ENCODE peak calls at places on chromosomes 16 and 17, in four cellular contexts. One of them, this sample, is unnamed.
A peak's percentile ranks its signal among the peaks of the same experiment; 100 is the strongest.

GRCh38 chr17:56903560-56903959 is 10.3 kb downstream of the TRIM25 start:
- DNase-seq in endothelial cell of umbilical vein: no peak
- DNase-seq in GM12865: no peak
- DNase-seq in fibroblast of the aortic adventitia: no peak
- DNase-seq in this sample: no peak

GRCh38 chr16:1520461-1520860 is 13.0 kb upstream of the TMEM204 start:
- DNase-seq in endothelial cell of umbilical vein: no peak
- DNase-seq in GM12865: no peak
- DNase-seq in fibroblast of the aortic adventitia: no peak
- DNase-seq in this sample: no peak

GRCh38 chr16:28289106-28289505 is 3.2 kb upstream of the SBK1 start:
- DNase-seq in endothelial cell of umbilical vein: no peak
- DNase-seq in GM12865: no peak
- DNase-seq in fibroblast of the aortic adventitia: no peak
- DNase-seq in this sample: no peak

GRCh38 chr16:2486645-2487516 is 12.0 kb downstream of the TBC1D24 start:
- DNase-seq in endothelial cell of umbilical vein: no peak
- DNase-seq in GM12865: peak; percentile 79
- DNase-seq in fibroblast of the aortic adventitia: no peak
- DNase-seq in this sample: peak; percentile 90

GRCh38 chr16:81711609-81712329 is 67.3 kb upstream of the PLCG2 start:
- DNase-seq in endothelial cell of umbilical vein: peak; percentile 91
- DNase-seq in GM12865: no peak
- DNase-seq in fibroblast of the aortic adventitia: peak; percentile 85
- DNase-seq in this sample: no peak

GRCh38 chr17:21165922-21166598 is 39.3 kb downstream of the DHRS7B start:
- DNase-seq in endothelial cell of umbilical vein: no peak
- DNase-seq in GM12865: no peak
- DNase-seq in fibroblast of the aortic adventitia: peak; percentile 17
- DNase-seq in this sample: no peak

GRCh38 chr16:17526956-17527355 is 56.2 kb upstream of the XYLT1 start:
- DNase-seq in endothelial cell of umbilical vein: no peak
- DNase-seq in GM12865: peak; percentile 40
- DNase-seq in fibroblast of the aortic adventitia: no peak
- DNase-seq in this sample: peak; percentile 34

GRCh38 chr17:75614556-75615270 is 18.5 kb upstream of the SMIM5 start:
- DNase-seq in endothelial cell of umbilical vein: no peak
- DNase-seq in GM12865: no peak
- DNase-seq in fibroblast of the aortic adventitia: no peak
- DNase-seq in this sample: no peak

GRCh38 chr16:27430923-27431484 is 29.0 kb downstream of the IL21R start:
- DNase-seq in endothelial cell of umbilical vein: peak; percentile 17
- DNase-seq in GM12865: peak; percentile 86
- DNase-seq in fibroblast of the aortic adventitia: no peak
- DNase-seq in this sample: peak; percentile 52

GRCh38 chr17:1490643-1491405 is 1.7 kb downstream of the MYO1C start:
- DNase-seq in endothelial cell of umbilical vein: peak; percentile 59
- DNase-seq in GM12865: peak; percentile 72
- DNase-seq in fibroblast of the aortic adventitia: peak; percentile 26
- DNase-seq in this sample: peak; percentile 95

GRCh38 chr16:89319883-89320716 is 102.6 kb downstream of the ZNF778 start:
- DNase-seq in endothelial cell of umbilical vein: peak; percentile 84
- DNase-seq in GM12865: peak; percentile 46
- DNase-seq in fibroblast of the aortic adventitia: peak; percentile 87
- DNase-seq in this sample: peak; percentile 73

GRCh38 chr16:17744903-17745581 is 274.3 kb upstream of the XYLT1 start:
- DNase-seq in endothelial cell of umbilical vein: no peak
- DNase-seq in GM12865: no peak
- DNase-seq in fibroblast of the aortic adventitia: no peak
- DNase-seq in this sample: no peak

GRCh38 chr17:21129023-21129681 is 2.4 kb downstream of the DHRS7B start:
- DNase-seq in endothelial cell of umbilical vein: peak; percentile 64
- DNase-seq in GM12865: no peak
- DNase-seq in fibroblast of the aortic adventitia: peak; percentile 81
- DNase-seq in this sample: no peak

GRCh38 chr17:46984892-46985291 is 5.8 kb upstream of the RPRML start:
- DNase-seq in endothelial cell of umbilical vein: peak; percentile 80
- DNase-seq in GM12865: no peak
- DNase-seq in fibroblast of the aortic adventitia: no peak
- DNase-seq in this sample: no peak

GRCh38 chr16:84175351-84176081 is 11.3 kb downstream of the TAF1C start:
- DNase-seq in endothelial cell of umbilical vein: peak; percentile 52
- DNase-seq in GM12865: peak; percentile 69
- DNase-seq in fibroblast of the aortic adventitia: peak; percentile 62
- DNase-seq in this sample: peak; percentile 70

GRCh38 chr17:69677130-69677529 is 262.6 kb downstream of the MAP2K6 start:
- DNase-seq in endothelial cell of umbilical vein: peak; percentile 38
- DNase-seq in GM12865: no peak
- DNase-seq in fibroblast of the aortic adventitia: no peak
- DNase-seq in this sample: no peak

GRCh38 chr17:42989726-42990652 is 8.2 kb upstream of the RPL27 start:
- DNase-seq in endothelial cell of umbilical vein: no peak
- DNase-seq in GM12865: no peak
- DNase-seq in fibroblast of the aortic adventitia: no peak
- DNase-seq in this sample: no peak

GRCh38 chr17:72539981-72540897 is 419.4 kb downstream of the SOX9 start:
- DNase-seq in endothelial cell of umbilical vein: peak; percentile 18
- DNase-seq in GM12865: peak; percentile 80
- DNase-seq in fibroblast of the aortic adventitia: peak; percentile 62
- DNase-seq in this sample: peak; percentile 89

GRCh38 chr16:89764711-89765201 is 43.4 kb downstream of the ZNF276 start:
- DNase-seq in endothelial cell of umbilical vein: no peak
- DNase-seq in GM12865: peak; percentile 94
- DNase-seq in fibroblast of the aortic adventitia: no peak
- DNase-seq in this sample: peak; percentile 85

GRCh38 chr17:76124582-76125390 is 16.3 kb downstream of the FOXJ1 start:
- DNase-seq in endothelial cell of umbilical vein: no peak
- DNase-seq in GM12865: peak; percentile 39
- DNase-seq in fibroblast of the aortic adventitia: no peak
- DNase-seq in this sample: peak; percentile 9

GRCh38 chr17:3665834-3666233 is 2.5 kb downstream of the TAX1BP3 start:
- DNase-seq in endothelial cell of umbilical vein: no peak
- DNase-seq in GM12865: no peak
- DNase-seq in fibroblast of the aortic adventitia: no peak
- DNase-seq in this sample: no peak

GRCh38 chr17:78629436-78629995 is 52.3 kb upstream of the DNAH17 start:
- DNase-seq in endothelial cell of umbilical vein: no peak
- DNase-seq in GM12865: no peak
- DNase-seq in fibroblast of the aortic adventitia: no peak
- DNase-seq in this sample: no peak

GRCh38 chr16:70252355-70252988 is 732 bp upstream of the EXOSC6 start:
- DNase-seq in endothelial cell of umbilical vein: no peak
- DNase-seq in GM12865: no peak
- DNase-seq in fibroblast of the aortic adventitia: peak; percentile 18
- DNase-seq in this sample: no peak

GRCh38 chr17:64385187-64386083 is 5.2 kb downstream of the PECAM1 start:
- DNase-seq in endothelial cell of umbilical vein: peak; percentile 96
- DNase-seq in GM12865: peak; percentile 62
- DNase-seq in fibroblast of the aortic adventitia: peak; percentile 80
- DNase-seq in this sample: no peak

GRCh38 chr16:27449434-27450188 is 47.6 kb downstream of the IL21R start:
- DNase-seq in endothelial cell of umbilical vein: no peak
- DNase-seq in GM12865: peak; percentile 82
- DNase-seq in fibroblast of the aortic adventitia: no peak
- DNase-seq in this sample: peak; percentile 87

GRCh38 chr17:1082579-1082978 is 85.7 kb downstream of the TIMM22 start:
- DNase-seq in endothelial cell of umbilical vein: peak; percentile 74
- DNase-seq in GM12865: no peak
- DNase-seq in fibroblast of the aortic adventitia: peak; percentile 62
- DNase-seq in this sample: no peak

DNA sequence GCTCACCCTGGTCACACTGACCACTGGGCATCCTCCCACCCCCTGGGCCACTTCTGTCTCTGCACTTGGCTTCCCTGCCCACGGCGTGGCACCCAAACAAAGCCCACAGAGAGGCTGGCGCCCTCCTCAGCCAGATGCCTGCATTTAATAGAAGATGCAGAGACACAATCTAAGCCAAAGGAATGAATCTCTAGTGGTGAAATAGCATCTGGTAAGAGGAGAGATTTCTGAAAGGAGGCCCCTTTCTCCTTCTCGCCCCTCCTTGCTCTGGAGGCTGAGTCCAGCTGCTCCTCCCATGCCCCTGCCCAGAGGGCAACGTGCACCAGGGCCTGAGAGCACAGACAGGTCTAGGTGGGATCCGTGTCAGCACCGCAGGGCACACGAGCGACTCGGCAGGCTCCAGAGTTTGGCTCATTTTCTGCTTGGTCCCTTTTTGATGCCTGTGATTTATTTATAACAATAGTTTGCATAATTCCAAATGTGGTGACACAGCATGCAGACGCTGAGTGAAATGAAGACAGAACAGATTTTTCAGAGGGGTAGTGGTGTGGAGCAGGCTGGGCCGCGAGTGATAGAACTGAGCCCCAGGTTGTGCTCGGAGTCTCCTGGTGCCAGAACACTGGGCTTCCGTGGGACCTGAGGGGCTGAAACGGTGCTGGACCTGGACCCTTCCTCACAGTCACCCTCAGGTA is 95.6 kb downstream of the METRNL start:
- DNase-seq in endothelial cell of umbilical vein: no peak
- DNase-seq in GM12865: peak; percentile 54
- DNase-seq in fibroblast of the aortic adventitia: no peak
- DNase-seq in this sample: peak; percentile 68
- TF ChIP-seq CTCF in endothelial cell of umbilical vein: no peak
- TF ChIP-seq CTCF in GM12865: no peak
- TF ChIP-seq CTCF in fibroblast of the aortic adventitia: peak; percentile 0
- TF ChIP-seq CTCF in this sample: peak; percentile 20

GRCh38 chr17:36149296-36149820 is 27.1 kb downstream of the TBC1D3B start:
- DNase-seq in endothelial cell of umbilical vein: no peak
- DNase-seq in GM12865: no peak
- DNase-seq in fibroblast of the aortic adventitia: peak; percentile 63
- DNase-seq in this sample: no peak

GRCh38 chr17:36153887-36154576 is 22.4 kb downstream of the TBC1D3B start:
- DNase-seq in endothelial cell of umbilical vein: no peak
- DNase-seq in GM12865: peak; percentile 30
- DNase-seq in fibroblast of the aortic adventitia: no peak
- DNase-seq in this sample: no peak

GRCh38 chr17:36151891-36152638 is 24.4 kb downstream of the TBC1D3B start:
- DNase-seq in endothelial cell of umbilical vein: no peak
- DNase-seq in GM12865: no peak
- DNase-seq in fibroblast of the aortic adventitia: no peak
- DNase-seq in this sample: no peak

GRCh38 chr17:36148559-36149295 is 27.7 kb downstream of the TBC1D3B start:
- DNase-seq in endothelial cell of umbilical vein: peak; percentile 67
- DNase-seq in GM12865: peak; percentile 84
- DNase-seq in fibroblast of the aortic adventitia: peak; percentile 67
- DNase-seq in this sample: peak; percentile 75

DNA sequence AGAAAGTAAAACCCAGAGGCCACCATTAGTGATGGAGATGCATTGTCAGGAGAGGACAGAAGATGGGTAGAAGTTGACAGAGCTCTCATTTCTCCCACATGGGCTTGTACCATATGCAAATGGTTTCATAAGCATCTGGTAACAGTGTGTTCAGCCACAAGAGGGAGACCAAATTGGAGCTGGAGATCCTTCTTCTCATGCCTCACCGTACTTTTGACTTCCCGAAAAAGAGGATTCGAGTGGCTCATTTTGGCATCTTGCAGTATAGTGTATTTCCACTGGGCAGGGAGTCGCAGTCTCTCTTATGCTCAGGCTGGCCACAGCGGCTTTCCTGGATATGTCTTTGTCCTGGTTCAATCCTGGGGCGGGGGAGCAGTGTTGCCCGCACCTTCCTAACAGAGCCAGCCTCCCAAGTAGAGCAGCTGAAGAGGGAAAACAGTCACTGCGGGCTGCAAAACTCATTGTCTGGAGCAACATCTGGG is 23.8 kb downstream of the TBC1D3B start:
- DNase-seq in endothelial cell of umbilical vein: no peak
- DNase-seq in GM12865: no peak
- DNase-seq in fibroblast of the aortic adventitia: peak; percentile 43
- DNase-seq in this sample: no peak
- TF ChIP-seq CTCF in endothelial cell of umbilical vein: no peak
- TF ChIP-seq CTCF in GM12865: peak; percentile 9
- TF ChIP-seq CTCF in fibroblast of the aortic adventitia: peak; percentile 22
- TF ChIP-seq CTCF in this sample: no peak

GRCh38 chr16:8631373-8631772 is 9.9 kb downstream of the METTL22 start:
- DNase-seq in endothelial cell of umbilical vein: no peak
- DNase-seq in GM12865: no peak
- DNase-seq in fibroblast of the aortic adventitia: no peak
- DNase-seq in this sample: no peak

GRCh38 chr16:8639694-8640093 is 18.2 kb downstream of the METTL22 start:
- DNase-seq in endothelial cell of umbilical vein: no peak
- DNase-seq in GM12865: no peak
- DNase-seq in fibroblast of the aortic adventitia: no peak
- DNase-seq in this sample: no peak

GRCh38 chr16:8632675-8633182 is 11.2 kb downstream of the METTL22 start:
- DNase-seq in endothelial cell of umbilical vein: no peak
- DNase-seq in GM12865: no peak
- DNase-seq in fibroblast of the aortic adventitia: no peak
- DNase-seq in this sample: no peak

GRCh38 chr16:8631818-8632217 is 10.3 kb downstream of the METTL22 start:
- DNase-seq in endothelial cell of umbilical vein: no peak
- DNase-seq in GM12865: no peak
- DNase-seq in fibroblast of the aortic adventitia: no peak
- DNase-seq in this sample: no peak

DNA sequence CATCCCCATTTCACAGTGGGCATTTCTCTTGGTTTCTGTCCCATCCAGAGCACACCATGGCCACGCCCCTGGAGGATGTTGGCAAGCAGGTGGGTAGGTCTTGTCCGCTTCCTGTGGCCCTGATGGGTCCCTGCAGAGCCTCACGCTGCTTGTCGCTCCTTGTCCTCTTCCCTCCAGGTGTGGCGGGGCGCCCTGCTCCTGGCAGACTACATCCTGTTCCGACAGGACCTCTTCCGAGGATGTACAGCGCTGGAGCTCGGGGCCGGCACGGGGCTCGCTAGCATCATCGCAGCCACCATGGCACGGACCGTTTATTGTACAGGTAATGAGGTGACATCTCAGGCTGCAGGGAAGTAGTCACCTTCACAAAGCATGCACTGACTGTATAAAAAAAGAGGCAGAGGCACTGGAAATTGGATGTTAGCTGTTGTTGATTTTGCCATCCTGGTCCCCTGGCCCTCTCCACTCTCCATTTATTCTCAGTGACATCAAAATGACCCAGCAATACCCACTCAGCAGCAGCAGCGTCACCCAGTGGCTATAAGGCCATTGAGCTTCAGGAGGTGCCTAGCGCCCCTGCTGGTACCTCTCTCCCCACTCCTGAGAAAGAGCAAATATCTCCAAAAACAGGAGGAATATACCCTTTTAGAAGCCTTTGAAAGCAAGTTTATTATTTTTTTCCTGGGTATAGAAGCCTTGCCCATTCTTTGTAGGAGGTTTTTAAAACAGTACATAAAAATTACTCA is 13.7 kb downstream of the METTL22 start:
- DNase-seq in endothelial cell of umbilical vein: no peak
- DNase-seq in GM12865: no peak
- DNase-seq in fibroblast of the aortic adventitia: peak; percentile 26
- DNase-seq in this sample: no peak
- TF ChIP-seq CTCF in endothelial cell of umbilical vein: peak; percentile 22
- TF ChIP-seq CTCF in GM12865: no peak
- TF ChIP-seq CTCF in fibroblast of the aortic adventitia: peak; percentile 63
- TF ChIP-seq CTCF in this sample: peak; percentile 17

DNA sequence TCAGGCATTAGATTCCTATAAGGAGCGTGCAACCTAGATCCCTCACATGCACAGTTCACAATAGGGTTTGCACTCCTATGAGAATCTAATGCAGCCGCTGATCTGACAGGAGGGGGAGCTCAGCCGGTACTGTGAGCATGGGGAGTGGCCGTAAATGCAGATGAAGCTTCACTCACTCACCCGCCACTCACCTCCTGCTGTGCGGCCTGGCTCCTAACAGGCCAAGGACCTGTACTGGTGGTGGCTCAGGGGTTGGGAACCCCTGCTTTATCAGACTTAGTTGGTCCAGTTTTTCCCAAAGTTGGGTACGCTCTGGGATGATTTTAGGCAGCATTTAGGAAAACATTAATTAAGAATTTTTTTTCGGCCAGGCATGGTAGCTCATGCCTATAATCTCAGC is 103.8 kb downstream of the MARF1 start:
- DNase-seq in endothelial cell of umbilical vein: no peak
- DNase-seq in GM12865: peak; percentile 7
- DNase-seq in fibroblast of the aortic adventitia: no peak
- DNase-seq in this sample: no peak
- TF ChIP-seq CTCF in endothelial cell of umbilical vein: no peak
- TF ChIP-seq CTCF in GM12865: no peak
- TF ChIP-seq CTCF in fibroblast of the aortic adventitia: no peak
- TF ChIP-seq CTCF in this sample: no peak

This sample was measured in GM13977.